ENCODE peak calls at places on chromosomes 11 and 22, in four cellular contexts. R is K562, S is HepG2, C is GM12878. D is an unnamed sample.

GRCh38 chr11:131867457-131868257 is 497.2 kb downstream of the NTM start:
- DNase-seq in R (no peak), S (peak; percentile 20), C (no peak), D (peak; percentile 65)

GRCh38 chr11:123729602-123730001 is 11.9 kb downstream of the ZNF202 start:
- DNase-seq in S (no peak), R (no peak), C (no peak), D (no peak)

GRCh38 chr22:33393432-33393831 is 335.3 kb upstream of the SYN3 start:
- DNase-seq in S (peak; percentile 58), C (no peak), R (no peak), D (no peak)

GRCh38 chr22:49305215-49305965 is 522.3 kb downstream of the BRD1 start:
- DNase-seq in R (peak; percentile 60), S (peak; percentile 27), C (no peak), D (peak; percentile 60)

GRCh38 chr11:104096900-104097299 is 60.5 kb downstream of the DDI1 start:
- DNase-seq in C (no peak), S (no peak), R (no peak), D (no peak)

GRCh38 chr11:116808262-116809175 is 14.6 kb downstream of the APOA4 start:
- DNase-seq in C (no peak), S (peak; percentile 98), R (no peak), D (no peak)

GRCh38 chr11:12248330-12248729 is 129.0 kb upstream of the PARVA start:
- DNase-seq in S (peak; percentile 69), C (no peak), R (no peak), D (no peak)

GRCh38 chr22:32204856-32205722 is at the start of gene RFPL2:
- DNase-seq in S (peak; percentile 61), C (no peak), R (no peak), D (peak; percentile 85)

GRCh38 chr11:108754901-108755625 is 90.2 kb downstream of the DDX10 start:
- DNase-seq in R (no peak), C (no peak), S (no peak), D (no peak)

GRCh38 chr11:134890446-134890845 is 478.4 kb upstream of the B3GAT1 start:
- DNase-seq in C (no peak), R (no peak), S (no peak), D (no peak)

GRCh38 chr11:2569321-2569721 is 124.5 kb downstream of the KCNQ1 start:
- DNase-seq in R (no peak), C (no peak), S (no peak), D (no peak)

DNA sequence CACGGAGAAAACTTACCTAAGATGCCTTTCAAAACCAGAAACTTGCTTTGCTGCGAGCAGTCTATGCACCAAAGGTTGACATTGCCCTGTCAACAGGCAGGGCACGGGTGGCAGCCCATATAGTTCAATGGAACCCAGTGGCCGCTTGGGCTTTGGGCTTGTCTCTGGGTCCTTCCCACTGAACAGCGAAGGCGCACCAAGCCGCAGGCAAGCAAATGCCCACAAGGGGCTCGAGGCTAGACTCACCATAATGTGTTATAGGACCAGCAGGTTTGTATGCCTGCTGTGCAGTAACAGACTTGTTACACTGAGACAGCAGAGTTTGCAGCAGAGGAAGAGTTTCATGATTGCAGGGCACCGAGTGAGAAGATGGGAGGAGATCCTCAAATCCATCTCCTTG is 20.3 kb downstream of the CLDN5 start:
- DNase-seq in S (no peak), R (no peak), C (no peak), D (no peak)
- TF ChIP-seq BHLHE40 in S (no peak), R (no peak), C (no peak), D (no peak)

DNA sequence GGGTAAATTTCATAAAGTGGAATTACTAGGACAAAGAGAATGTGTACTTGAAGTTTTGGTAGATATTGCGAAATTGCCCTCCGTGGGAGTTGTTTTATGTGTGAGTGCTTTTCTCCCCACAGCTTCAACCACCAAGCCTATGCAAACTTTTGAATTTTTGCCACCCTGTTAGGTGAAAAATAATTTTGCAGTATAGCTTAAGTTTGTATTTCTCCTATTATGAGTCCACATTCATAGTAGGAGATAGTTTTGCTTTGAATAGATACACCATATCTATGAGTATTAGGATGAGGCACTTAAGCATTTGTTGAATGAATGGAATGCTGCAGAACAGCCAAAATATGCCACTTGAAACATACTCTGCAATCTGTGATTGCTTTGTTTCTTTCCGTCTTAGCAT is 43.6 kb downstream of the UVRAG start:
- DNase-seq in C (no peak), R (no peak), S (no peak), D (no peak)
- TF ChIP-seq TARDBP in C (no peak), R (no peak), S (no peak), D (no peak)

GRCh38 chr11:129814244-129814992 is 1.2 kb upstream of the TMEM45B start:
- DNase-seq in R (peak; percentile 74), S (no peak), C (no peak), D (no peak)

GRCh38 chr11:129813216-129813791 is 2.3 kb upstream of the TMEM45B start:
- DNase-seq in C (no peak), R (no peak), S (no peak), D (no peak)

GRCh38 chr11:129819237-129819636 is 3.6 kb downstream of the TMEM45B start:
- DNase-seq in S (no peak), C (no peak), R (no peak), D (no peak)

GRCh38 chr11:129817282-129818051 is 1.8 kb downstream of the TMEM45B start:
- DNase-seq in R (no peak), S (peak; percentile 81), C (no peak), D (no peak)

DNA sequence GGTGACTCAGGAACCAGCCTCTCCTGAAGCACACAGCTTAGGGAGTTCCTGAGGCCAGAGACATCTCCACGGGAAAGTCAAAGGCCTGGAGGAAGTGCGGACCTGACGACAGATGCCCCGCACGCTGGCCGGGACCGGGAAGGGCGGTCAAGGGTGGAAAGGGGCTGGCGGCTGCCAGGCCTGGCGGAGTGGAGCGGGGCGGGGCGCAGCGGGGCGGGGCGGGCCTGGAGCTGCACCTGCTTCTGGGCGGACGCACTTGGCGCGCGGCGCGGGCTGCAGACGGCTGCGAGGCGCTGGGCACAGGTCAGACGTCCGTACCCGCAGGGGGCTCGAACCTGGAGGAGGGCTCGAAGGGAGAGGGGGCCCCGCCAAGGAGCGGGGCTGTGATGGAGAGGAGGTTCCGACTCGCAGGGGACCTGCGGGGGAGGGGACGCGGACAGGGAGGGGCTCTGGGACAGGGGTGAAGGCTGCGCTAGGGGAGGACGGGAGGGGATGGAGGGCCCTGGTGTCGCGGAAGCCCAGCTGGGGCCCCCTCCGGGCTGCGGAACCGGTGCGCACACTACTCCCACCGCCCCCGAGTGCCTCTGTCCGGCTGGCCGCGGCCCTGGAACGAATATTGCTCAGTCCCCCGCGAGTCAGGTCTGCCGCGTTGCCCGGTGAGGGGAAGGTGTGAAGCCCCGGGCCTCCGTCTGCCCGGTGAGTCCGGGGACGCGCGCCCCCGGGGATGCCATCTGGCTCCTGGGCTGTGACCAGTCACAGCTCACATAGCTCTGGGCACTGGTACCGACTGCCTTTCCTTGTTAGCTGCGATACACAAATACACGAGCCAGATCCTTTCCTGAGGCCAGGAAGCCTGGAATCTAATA is at the start of gene TMEM45B:
- DNase-seq in S (no peak), C (no peak), R (no peak), D (no peak)
- TF ChIP-seq BHLHE40 in S (no peak), C (no peak), R (no peak), D (no peak)

DNA sequence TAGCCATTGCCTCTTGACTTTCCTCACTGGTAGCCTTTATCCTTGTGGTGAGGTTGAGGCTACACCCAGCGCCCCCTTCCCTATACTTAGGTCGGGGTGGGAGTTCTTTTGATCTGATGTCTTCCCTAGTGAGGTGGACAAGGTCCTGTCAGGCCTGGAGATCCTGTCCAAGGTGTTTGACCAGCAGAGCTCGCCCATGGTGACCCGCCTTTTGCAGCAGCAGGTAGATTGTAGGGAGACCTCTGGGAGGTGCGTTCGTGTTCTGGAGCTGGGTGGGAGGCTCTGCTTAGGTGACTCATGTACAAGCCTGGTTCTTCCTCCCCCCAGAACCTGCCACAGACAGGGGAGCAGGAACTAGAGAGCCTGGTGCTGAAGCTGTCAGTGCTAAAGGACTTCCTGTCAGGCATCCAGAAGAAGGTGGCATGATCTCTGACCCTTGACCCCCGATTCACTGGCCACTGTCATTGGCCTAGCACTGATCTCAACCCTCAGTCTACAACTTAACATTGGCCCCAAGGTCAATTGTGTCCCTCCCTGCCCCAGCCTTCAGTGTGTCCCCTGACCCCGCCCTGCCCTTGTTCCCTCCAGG is 4.9 kb downstream of the INPPL1 start:
- DNase-seq in R (peak; percentile 4), C (no peak), S (no peak), D (no peak)
- TF ChIP-seq TARDBP in R (no peak), C (no peak), S (no peak), D (no peak)

DNA sequence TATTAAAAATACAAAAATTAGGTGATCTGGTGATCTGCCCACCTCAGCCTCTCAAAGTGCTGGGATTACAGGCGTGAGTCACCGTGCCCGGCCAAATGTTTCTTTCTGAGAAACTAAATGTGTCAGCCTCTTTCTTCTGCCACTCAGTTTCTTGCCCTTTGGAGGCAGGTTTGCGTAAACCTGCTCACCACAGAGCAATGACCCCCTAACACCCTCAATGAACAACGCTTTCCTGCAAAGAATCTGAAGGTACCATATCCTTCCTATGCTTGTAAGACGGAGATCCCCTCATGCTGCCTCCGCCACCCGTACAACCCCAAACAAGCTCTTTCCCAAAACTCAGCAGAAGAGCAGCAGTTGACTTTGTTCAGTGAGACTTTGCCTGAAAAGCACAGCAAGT is 38.7 kb upstream of the TTLL12 start:
- DNase-seq in C (no peak), S (no peak), R (no peak), D (no peak)
- TF ChIP-seq BHLHE40 in C (no peak), S (no peak), R (no peak), D (no peak)

GRCh38 chr11:10806206-10806605 is 2.5 kb downstream of the EIF4G2 start:
- DNase-seq in C (no peak), R (no peak), S (no peak), D (no peak)

GRCh38 chr11:10808553-10809372 is at the start of gene EIF4G2:
- DNase-seq in C (peak; percentile 95), R (peak; percentile 99), S (peak; percentile 95), D (peak; percentile 97)

GRCh38 chr11:10805741-10806140 is 3.0 kb downstream of the EIF4G2 start:
- DNase-seq in S (no peak), R (no peak), C (no peak), D (no peak)

GRCh38 chr11:10809373-10810199 is 860 bp upstream of the EIF4G2 start:
- DNase-seq in C (no peak), S (no peak), R (peak; percentile 62), D (no peak)

GRCh38 chr11:10807629-10808552 is 835 bp downstream of the EIF4G2 start:
- DNase-seq in C (no peak), S (peak; percentile 32), R (peak; percentile 49), D (peak; percentile 23)
- TF ChIP-seq TARDBP in C (no peak), S (no peak), R (no peak), D (no peak)

GRCh38 chr11:96567193-96567592 is 177.4 kb downstream of the JRKL start:
- DNase-seq in C (no peak), S (no peak), R (no peak), D (no peak)
- TF ChIP-seq BHLHE40 in C (no peak), S (no peak), R (no peak), D (no peak)

GRCh38 chr11:74321487-74322188 is 10.2 kb upstream of the P4HA3 start:
- DNase-seq in R (peak; percentile 40), S (peak; percentile 12), C (no peak), D (peak; percentile 27)
- TF ChIP-seq TARDBP in R (no peak), S (no peak), C (no peak), D (no peak)

D was measured in HEK293T.